ENCODE peak calls at places on chromosome 21, in seven cellular contexts. M, P, C, H, G, F and L are unnamed samples.

GRCh38 chr21:36125513-36126121 is 9.3 kb upstream of the CBR3 start:
- DNase-seq in M (peak), P (peak), C (peak), H (peak), G (peak), F (no peak), L (no peak)

GRCh38 chr21:18725653-18726052 is 322.1 kb upstream of the TMPRSS15 start:
- DNase-seq in M (no peak), P (no peak), C (no peak), H (no peak), G (no peak), F (no peak), L (no peak)

GRCh38 chr21:25283720-25284119 is 323.6 kb downstream of the MRPL39 start:
- DNase-seq in M (no peak), P (no peak), C (no peak), H (no peak), G (no peak), F (no peak), L (no peak)

GRCh38 chr21:35987475-35987874 is 72.9 kb downstream of the SETD4 start:
- DNase-seq in M (no peak), P (no peak), C (no peak), H (no peak), G (no peak), F (no peak), L (no peak)

GRCh38 chr21:29238052-29238966 is 60.4 kb upstream of the BACH1 start:
- DNase-seq in M (no peak), P (no peak), C (no peak), H (no peak), G (no peak), F (no peak), L (no peak)

GRCh38 chr21:24658016-24658415 is 949.3 kb downstream of the MRPL39 start:
- DNase-seq in M (no peak), P (no peak), C (no peak), H (no peak), G (no peak), F (no peak), L (no peak)

GRCh38 chr21:22343303-22343702 is 1345.1 kb downstream of the NCAM2 start:
- DNase-seq in M (no peak), P (no peak), C (no peak), H (no peak), G (no peak), F (no peak), L (no peak)

GRCh38 chr21:42350271-42350885 is 416 bp downstream of the TFF2 start:
- DNase-seq in M (no peak), P (no peak), C (no peak), H (no peak), G (no peak), F (no peak), L (no peak)

GRCh38 chr21:45858180-45858579 is 123.4 kb upstream of the COL6A1 start:
- DNase-seq in M (no peak), P (no peak), C (no peak), H (no peak), G (no peak), F (no peak), L (no peak)

GRCh38 chr21:42156690-42157605 is 62.0 kb upstream of the ABCG1 start:
- DNase-seq in M (no peak), P (no peak), C (no peak), H (no peak), G (no peak), F (peak), L (no peak)

GRCh38 chr21:44353200-44353970 is at the start of gene TRPM2:
- DNase-seq in M (no peak), P (no peak), C (peak), H (no peak), G (no peak), F (no peak), L (no peak)

GRCh38 chr21:41750532-41751151 is 16.2 kb downstream of the RIPK4 start:
- DNase-seq in M (no peak), P (peak), C (no peak), H (no peak), G (no peak), F (no peak), L (no peak)

GRCh38 chr21:31201548-31201947 is 142.5 kb downstream of the TIAM1 start:
- DNase-seq in M (no peak), P (no peak), C (no peak), H (no peak), G (peak), F (no peak), L (no peak)

GRCh38 chr21:45054162-45054926 is 20.0 kb upstream of the ADARB1 start:
- DNase-seq in M (no peak), P (no peak), C (no peak), H (no peak), G (no peak), F (no peak), L (no peak)

GRCh38 chr21:34695434-34695833 is 26.6 kb downstream of the CLIC6 start:
- DNase-seq in M (no peak), P (peak), C (no peak), H (no peak), G (no peak), F (no peak), L (no peak)

GRCh38 chr21:32349333-32349944 is 43.4 kb downstream of the URB1 start:
- DNase-seq in M (no peak), P (no peak), C (no peak), H (no peak), G (no peak), F (no peak), L (no peak)

GRCh38 chr21:21247441-21247840 is 249.2 kb downstream of the NCAM2 start:
- DNase-seq in M (no peak), P (no peak), C (no peak), H (no peak), G (no peak), F (no peak), L (no peak)

GRCh38 chr21:34022557-34023335 is 50.6 kb upstream of the MRPS6 start:
- DNase-seq in M (no peak), P (no peak), C (no peak), H (no peak), G (no peak), F (no peak), L (no peak)